ENCODE peak calls at places on chromosomes 3 and 15, in five cellular contexts. P, Z, V, L and M are unnamed samples.

GRCh38 chr15:38768970-38769369 is 204.4 kb upstream of the RASGRP1 start:
- DNase-seq in L (peak), P (no peak), Z (no peak), V (no peak), M (no peak)

GRCh38 chr15:55005679-55006078 is 191.1 kb downstream of the RSL24D1 start:
- DNase-seq in Z (no peak), V (no peak), L (no peak), P (no peak), M (no peak)

GRCh38 chr3:76063019-76063418 is 277.7 kb upstream of the ZNF717 start:
- DNase-seq in P (no peak), L (no peak), V (peak), Z (no peak), M (no peak)

GRCh38 chr3:98376631-98377030 is 13.8 kb upstream of the OR5K3 start:
- DNase-seq in V (no peak), P (no peak), L (no peak), Z (no peak), M (no peak)

GRCh38 chr3:80696280-80696679 is 928.5 kb upstream of the ROBO1 start:
- DNase-seq in P (no peak), V (no peak), L (no peak), Z (no peak), M (no peak)

GRCh38 chr3:74605437-74605836 is 9.0 kb downstream of the CNTN3 start:
- DNase-seq in P (no peak), V (no peak), Z (no peak), L (no peak), M (no peak)

GRCh38 chr3:195153653-195154052 is 117.3 kb downstream of the XXYLT1 start:
- DNase-seq in V (no peak), Z (no peak), L (no peak), P (no peak), M (no peak)

GRCh38 chr3:147930417-147930816 is 521.3 kb downstream of the ZIC1 start:
- DNase-seq in P (no peak), Z (no peak), L (no peak), V (no peak), M (no peak)

GRCh38 chr3:13569641-13570390 is 20.9 kb downstream of the FBLN2 start:
- DNase-seq in V (no peak), P (no peak), L (no peak), Z (peak), M (no peak)

GRCh38 chr15:84611631-84612030 is 10.8 kb downstream of the ZSCAN2 start:
- DNase-seq in V (no peak), L (no peak), Z (no peak), P (no peak), M (no peak)

GRCh38 chr3:177618873-177619771 is 421.8 kb upstream of the TBL1XR1 start:
- DNase-seq in Z (no peak), L (no peak), P (no peak), V (no peak), M (no peak)

GRCh38 chr15:93247466-93248121 is 158.6 kb upstream of the RGMA start:
- DNase-seq in Z (no peak), V (no peak), P (no peak), L (peak), M (no peak)

GRCh38 chr3:102460579-102460978 is 25.8 kb downstream of the ZPLD1 start:
- DNase-seq in P (no peak), L (no peak), V (no peak), Z (no peak), M (no peak)

GRCh38 chr3:42667523-42668402 is 14.3 kb downstream of the ZBTB47 start:
- DNase-seq in V (no peak), P (no peak), Z (peak), L (no peak), M (no peak)

GRCh38 chr3:192915724-192916123 is 1.9 kb downstream of the MB21D2 start:
- DNase-seq in P (no peak), L (no peak), V (no peak), Z (no peak), M (no peak)

GRCh38 chr3:140219161-140219745 is 284.3 kb downstream of the CLSTN2 start:
- DNase-seq in V (no peak), P (no peak), Z (no peak), L (no peak), M (no peak)

GRCh38 chr15:60781211-60781713 is 302.3 kb upstream of the ICE2 start:
- DNase-seq in P (no peak), V (no peak), L (no peak), Z (no peak), M (no peak)

GRCh38 chr3:129003578-129004112 is 2.5 kb downstream of the EFCC1 start:
- DNase-seq in P (no peak), L (peak), Z (peak), V (no peak), M (no peak)

GRCh38 chr3:106827515-106828213 is 549.6 kb upstream of the CCDC54 start:
- DNase-seq in Z (no peak), P (no peak), V (no peak), L (no peak), M (no peak)

GRCh38 chr15:101050647-101051290 is 131.6 kb downstream of the LRRK1 start:
- DNase-seq in L (no peak), P (no peak), Z (no peak), V (no peak), M (no peak)

GRCh38 chr15:82043130-82043673 is 2.6 kb downstream of the MEX3B start:
- DNase-seq in L (no peak), P (no peak), Z (no peak), V (no peak), M (peak)

GRCh38 chr3:11132861-11133260 is 21.4 kb upstream of the HRH1 start:
- DNase-seq in Z (no peak), P (no peak), L (no peak), V (no peak), M (no peak)

GRCh38 chr15:41559489-41560177 is 621 bp downstream of the TYRO3 start:
- DNase-seq in L (no peak), V (no peak), Z (no peak), P (no peak), M (peak)

GRCh38 chr15:29323557-29323956 is 53.9 kb upstream of the NSMCE3 start:
- DNase-seq in L (no peak), Z (no peak), P (no peak), V (no peak), M (no peak)

GRCh38 chr3:174218011-174218410 is 641.1 kb upstream of the NAALADL2 start:
- DNase-seq in P (no peak), Z (no peak), V (no peak), L (no peak), M (no peak)

GRCh38 chr15:92751528-92751927 is 96.0 kb upstream of the FAM174B start:
- DNase-seq in Z (no peak), P (no peak), V (no peak), L (no peak), M (no peak)

GRCh38 chr3:134659391-134660045 is 8.7 kb upstream of the KY start:
- DNase-seq in L (no peak), V (no peak), Z (no peak), P (no peak), M (no peak)